ENCODE peak calls at places on chromosomes 16 and 17, in ten cellular contexts. S is progenitor cell of endocrine pancreas, G is AG10803, A is Peyer's patch, M is mesothelial cell of epicardium, P is sigmoid colon, U is nephron progenitor cell, F is A549, L is tibial nerve, H is gastrocnemius medialis. N is an unnamed sample.

GRCh38 chr17:9308069-9308468 is 267.6 kb downstream of the STX8 start:
- DNase-seq in H (no peak), P (no peak), S (no peak), M (no peak), A (no peak), G (no peak), U (no peak), L (no peak), F (no peak), N (no peak)

GRCh38 chr17:73436966-73437365 is 125.2 kb upstream of the CDC42EP4 start:
- DNase-seq in S (no peak), P (no peak), M (no peak), H (no peak), F (no peak), A (no peak), L (no peak), G (no peak), U (no peak), N (no peak)

GRCh38 chr17:77203436-77203835 is 62.7 kb downstream of the SEC14L1 start:
- DNase-seq in H (no peak), M (no peak), U (no peak), P (no peak), F (no peak), G (no peak), S (no peak), A (no peak), L (no peak), N (peak; percentile 17)

GRCh38 chr17:45686250-45686649 is 97.9 kb upstream of the CRHR1 start:
- DNase-seq in M (no peak), L (no peak), F (no peak), U (no peak), S (no peak), P (peak; percentile 12), G (no peak), H (no peak), A (no peak), N (no peak)

GRCh38 chr17:79874329-79874981 is 35.2 kb upstream of the CBX4 start:
- DNase-seq in M (no peak), S (no peak), U (no peak), P (no peak), G (peak; percentile 5), H (no peak), A (no peak), L (no peak), F (peak; percentile 72), N (no peak)

GRCh38 chr17:57537524-57538410 is 207.3 kb downstream of the CCDC182 start:
- DNase-seq in U (no peak), H (no peak), P (no peak), L (no peak), M (no peak), S (no peak), F (no peak), A (no peak), G (no peak), N (no peak)

GRCh38 chr16:88527186-88527936 is 42.8 kb upstream of the ZC3H18 start:
- DNase-seq in G (peak; percentile 30), M (peak; percentile 80), A (peak; percentile 66), L (peak; percentile 57), P (peak; percentile 84), U (peak; percentile 83), F (peak; percentile 57), S (peak; percentile 82), H (no peak), N (peak; percentile 52)

GRCh38 chr17:40122944-40123810 is 1.4 kb downstream of the MSL1 start:
- DNase-seq in G (peak; percentile 34), U (peak; percentile 75), M (peak; percentile 67), H (no peak), F (peak; percentile 72), P (no peak), A (no peak), L (peak; percentile 26), S (peak; percentile 41), N (peak; percentile 46)

DNA sequence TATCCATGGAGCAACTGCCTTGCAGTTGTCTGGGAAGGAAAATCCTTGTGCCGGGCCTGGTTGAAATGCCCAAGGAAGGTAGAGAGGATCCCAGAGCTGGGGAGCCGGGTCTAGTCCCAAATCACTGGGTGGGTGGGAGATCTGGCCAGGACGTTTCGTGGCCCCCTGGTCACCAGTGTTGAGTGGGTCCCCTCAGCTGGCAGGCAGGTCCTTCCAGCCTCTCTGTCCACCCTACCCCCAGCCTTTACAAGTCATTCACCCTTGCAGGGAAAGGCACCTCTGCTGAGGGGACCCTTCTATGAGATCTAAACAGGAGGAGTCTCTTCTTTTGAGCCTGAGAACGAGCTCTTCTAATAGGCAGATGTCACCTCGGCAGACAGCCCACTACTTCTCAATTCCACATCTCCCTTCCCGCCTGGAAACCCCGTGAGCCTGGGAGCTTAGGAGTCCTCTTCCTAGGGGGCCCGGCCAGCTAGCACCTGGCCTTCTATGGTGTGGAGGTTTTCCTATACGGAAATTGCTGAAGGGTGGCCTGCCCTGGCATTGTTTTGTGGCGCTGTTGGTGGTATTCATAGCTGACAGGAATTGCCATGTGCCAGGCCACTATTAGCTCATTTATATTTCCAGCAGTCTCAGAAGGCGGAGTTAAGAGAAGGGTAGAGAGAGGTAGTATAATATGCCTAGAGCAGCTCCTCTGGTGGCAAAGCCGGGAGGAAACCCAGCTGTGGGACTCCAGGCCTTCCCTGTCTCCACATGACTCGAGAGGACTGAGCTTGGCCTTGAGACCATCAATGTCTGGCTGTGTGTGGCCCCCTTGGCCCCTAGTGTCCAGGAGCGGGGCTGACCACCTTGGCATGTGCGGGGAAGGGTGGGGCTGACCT is 13.3 kb downstream of the MPRIP start:
- DNase-seq in L (no peak), M (no peak), A (no peak), H (peak; percentile 85), F (peak; percentile 52), U (no peak), S (no peak), P (peak; percentile 64), G (peak; percentile 42), N (no peak)
- TF ChIP-seq CTCF in L (peak; percentile 19), M (no peak), A (no peak), H (no peak), F (no peak), U (no peak), S (no peak), P (no peak), G (peak; percentile 32), N (no peak)

GRCh38 chr17:44071198-44071520 is 624 bp downstream of the G6PC3 start:
- DNase-seq in H (no peak), M (no peak), A (peak; percentile 51), G (peak; percentile 77), L (peak; percentile 34), S (no peak), P (no peak), U (no peak), F (no peak), N (no peak)
- TF ChIP-seq CTCF in H (no peak), M (no peak), A (no peak), G (no peak), L (no peak), S (no peak), P (no peak), U (no peak), F (no peak), N (no peak)

DNA sequence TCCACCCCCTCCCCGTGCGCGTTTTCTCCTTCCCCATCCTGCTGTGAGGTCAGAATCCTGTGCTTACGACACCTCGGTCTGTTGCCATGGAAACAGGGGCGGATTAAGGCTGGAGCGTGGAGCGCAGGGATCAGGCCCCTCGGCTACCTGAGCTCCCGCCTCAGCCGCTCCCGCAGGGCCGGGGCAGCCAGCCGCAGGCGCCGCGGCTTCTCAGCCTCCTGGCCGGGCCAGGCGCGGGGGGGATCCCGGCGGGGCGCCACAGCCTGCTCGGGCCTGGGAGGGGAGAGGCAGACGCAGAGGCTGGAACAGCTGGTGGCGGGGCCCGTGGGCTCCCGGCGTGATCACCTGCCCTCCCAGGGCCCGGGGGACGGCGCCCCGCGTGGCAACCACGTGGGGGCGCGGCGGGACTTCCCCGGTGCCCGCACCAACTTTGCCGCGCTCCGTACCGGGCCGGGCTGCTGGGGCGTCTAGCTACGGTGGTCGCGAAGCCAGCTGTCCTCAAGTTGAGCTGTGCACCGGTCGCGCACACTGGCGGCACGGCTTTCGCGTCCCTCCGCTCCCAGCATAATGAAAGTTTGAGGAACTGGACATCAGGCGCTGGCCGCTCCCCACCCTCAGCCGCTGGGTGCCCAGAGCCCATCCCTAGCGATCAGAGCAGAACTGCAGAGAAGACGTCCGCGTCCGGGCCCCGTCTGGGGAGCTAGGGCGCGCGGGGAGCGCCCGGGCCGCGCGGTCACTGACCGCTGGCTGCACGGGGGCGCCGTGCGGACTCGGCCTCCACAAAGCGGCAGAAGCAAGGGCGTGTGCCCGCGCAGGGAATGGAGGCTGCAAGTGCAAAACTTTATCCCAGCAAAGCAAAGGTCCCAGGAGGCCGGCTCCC is 1.2 kb downstream of the RTN4RL1 start:
- DNase-seq in S (peak; percentile 64), G (peak; percentile 43), A (peak; percentile 24), L (peak; percentile 83), F (peak; percentile 64), M (peak; percentile 55), P (peak; percentile 81), H (no peak), U (peak; percentile 79), N (peak; percentile 88)
- TF ChIP-seq CTCF in S (peak; percentile 17), G (no peak), A (no peak), L (no peak), F (no peak), M (no peak), P (no peak), H (no peak), U (no peak), N (no peak)

GRCh38 chr16:86517033-86517432 is 6.7 kb downstream of the FOXF1 start:
- DNase-seq in L (no peak), S (no peak), G (no peak), H (no peak), M (no peak), F (no peak), P (peak; percentile 83), A (no peak), U (no peak), N (no peak)

GRCh38 chr16:86520317-86521210 is 10.2 kb downstream of the FOXF1 start:
- DNase-seq in U (no peak), L (no peak), A (no peak), G (no peak), H (no peak), P (peak; percentile 74), F (no peak), M (no peak), S (no peak), N (no peak)

GRCh38 chr16:86519649-86520316 is 9.5 kb downstream of the FOXF1 start:
- DNase-seq in A (peak; percentile 51), G (peak; percentile 32), S (no peak), U (peak; percentile 81), M (peak; percentile 73), F (peak; percentile 53), P (peak; percentile 89), L (peak; percentile 60), H (no peak), N (peak; percentile 55)

GRCh38 chr16:86517652-86518258 is 7.4 kb downstream of the FOXF1 start:
- DNase-seq in U (peak; percentile 80), G (peak; percentile 62), P (peak; percentile 96), A (peak; percentile 31), L (peak; percentile 37), S (peak; percentile 56), F (peak; percentile 63), H (peak; percentile 36), M (peak; percentile 80), N (peak; percentile 90)

GRCh38 chr16:86519007-86519648 is 8.8 kb downstream of the FOXF1 start:
- DNase-seq in L (no peak), M (no peak), G (no peak), P (peak; percentile 85), A (no peak), H (no peak), S (no peak), U (no peak), F (no peak), N (no peak)
- TF ChIP-seq CTCF in L (no peak), M (no peak), G (no peak), P (no peak), A (no peak), H (no peak), S (no peak), U (no peak), F (no peak), N (no peak)

GRCh38 chr17:82388922-82389283 is 17.3 kb downstream of the UTS2R start:
- DNase-seq in H (no peak), M (no peak), G (no peak), F (no peak), S (no peak), P (no peak), U (no peak), L (no peak), A (no peak), N (no peak)
- TF ChIP-seq CTCF in H (no peak), M (no peak), G (no peak), F (no peak), S (no peak), P (no peak), U (no peak), L (no peak), A (no peak), N (no peak)